ENCODE peak calls at places on chromosomes 11 and 22, in eight cellular contexts. T is PC-9; G is tibial artery; C is right atrium auricular region; Y is CD8-positive, alpha-beta memory T cell; A is GM23338; D is BJ; X is body of pancreas. N is an unnamed sample.

GRCh38 chr11:34190192-34191139 is 85.0 kb downstream of the NAT10 start:
- DNase-seq in G (no peak), Y (no peak), A (no peak), T (no peak), X (no peak), D (no peak), C (no peak), N (no peak)

GRCh38 chr11:76329084-76329648 is 51.8 kb downstream of the THAP12 start:
- DNase-seq in G (no peak), C (no peak), A (peak; percentile 67), D (no peak), T (no peak), X (no peak), Y (no peak), N (no peak)

GRCh38 chr22:50148991-50149721 is 21.4 kb upstream of the PANX2 start:
- DNase-seq in C (no peak), G (no peak), T (peak; percentile 89), X (peak; percentile 77), A (peak; percentile 83), Y (peak; percentile 82), D (no peak), N (peak; percentile 86)

GRCh38 chr11:120324932-120325810 is at the start of gene TLCD5:
- DNase-seq in X (peak; percentile 68), T (peak; percentile 44), G (peak; percentile 84), D (no peak), A (peak; percentile 95), Y (peak; percentile 53), C (no peak), N (no peak)

GRCh38 chr11:134412508-134413333 is 679 bp upstream of the B3GAT1 start:
- DNase-seq in D (no peak), A (peak; percentile 81), X (peak; percentile 23), T (no peak), C (no peak), Y (no peak), G (no peak), N (no peak)

GRCh38 chr11:99148352-99148751 is 127.6 kb downstream of the CNTN5 start:
- DNase-seq in A (no peak), G (no peak), D (no peak), Y (no peak), T (no peak), X (no peak), C (no peak), N (no peak)

GRCh38 chr11:313787-314547 is at the start of gene IFITM1:
- DNase-seq in C (no peak), G (no peak), A (peak; percentile 87), T (no peak), X (no peak), D (peak; percentile 79), Y (peak; percentile 87), N (no peak)

GRCh38 chr11:119085523-119085878 is 820 bp downstream of the HMBS start:
- DNase-seq in C (no peak), G (no peak), X (no peak), T (peak; percentile 36), A (no peak), Y (no peak), D (no peak), N (no peak)

GRCh38 chr11:116309446-116309845 is 463.3 kb downstream of the BUD13 start:
- DNase-seq in G (no peak), D (no peak), Y (no peak), X (no peak), A (no peak), C (no peak), T (no peak), N (no peak)

GRCh38 chr22:30694171-30694637 is 470 bp upstream of the OSBP2 start:
- DNase-seq in D (no peak), C (no peak), T (peak; percentile 59), X (peak; percentile 89), Y (peak; percentile 68), A (peak; percentile 82), G (peak; percentile 64), N (no peak)

GRCh38 chr11:131985769-131986393 is 615.5 kb downstream of the NTM start:
- DNase-seq in A (no peak), X (no peak), C (no peak), G (no peak), T (no peak), D (no peak), Y (no peak), N (no peak)

GRCh38 chr22:46082633-46083032 is 67.7 kb upstream of the PPARA start:
- DNase-seq in X (peak; percentile 6), T (no peak), A (no peak), Y (peak; percentile 13), C (no peak), G (no peak), D (no peak), N (no peak)

GRCh38 chr11:101686514-101686913 is 102.7 kb upstream of the TRPC6 start:
- DNase-seq in C (no peak), D (peak; percentile 19), X (no peak), G (no peak), T (peak; percentile 82), Y (no peak), A (no peak), N (no peak)

GRCh38 chr11:94826415-94826814 is 58.3 kb downstream of the AMOTL1 start:
- DNase-seq in Y (no peak), C (no peak), A (peak; percentile 40), X (no peak), T (no peak), D (no peak), G (no peak), N (no peak)

GRCh38 chr11:71171024-71171423 is 81.4 kb downstream of the SHANK2 start:
- DNase-seq in D (no peak), Y (no peak), C (no peak), A (no peak), T (no peak), G (peak; percentile 41), X (no peak), N (no peak)

GRCh38 chr11:71173709-71174108 is 78.7 kb downstream of the SHANK2 start:
- DNase-seq in G (no peak), A (no peak), T (no peak), C (no peak), X (no peak), Y (no peak), D (no peak), N (no peak)

GRCh38 chr11:71170619-71171018 is 81.8 kb downstream of the SHANK2 start:
- DNase-seq in G (no peak), A (peak; percentile 37), Y (no peak), C (no peak), X (no peak), T (no peak), D (no peak), N (no peak)

GRCh38 chr11:71172680-71173079 is 79.7 kb downstream of the SHANK2 start:
- DNase-seq in G (no peak), C (no peak), T (no peak), D (no peak), A (no peak), X (no peak), Y (no peak), N (no peak)

GRCh38 chr11:71171576-71171975 is 80.8 kb downstream of the SHANK2 start:
- DNase-seq in X (no peak), A (no peak), D (no peak), T (no peak), Y (no peak), G (no peak), C (no peak), N (no peak)
- H3K27me3 ChIP-seq in X (no peaks in the 10 kb centered on the region), A (no peaks in the 10 kb centered on the region), D (no peaks in the 10 kb centered on the region), T (no peaks in the 10 kb centered on the region), Y (no peaks in the 10 kb centered on the region), G (no peaks in the 10 kb centered on the region), C (no peaks in the 10 kb centered on the region), N (no peaks in the 10 kb centered on the region)

GRCh38 chr11:92972248-92972647 is 2.8 kb downstream of the MTNR1B start:
- DNase-seq in T (no peak), D (no peak), G (no peak), X (no peak), C (no peak), Y (no peak), A (no peak), N (no peak)
- H3K27me3 ChIP-seq in T (no peaks in the 10 kb centered on the region), D (peaks cover 11% of the 10 kb centered on the region), G (no peaks in the 10 kb centered on the region), X (peaks cover 14% of the 10 kb centered on the region), C (no peaks in the 10 kb centered on the region), Y (no peaks in the 10 kb centered on the region), A (peaks cover 43% of the 10 kb centered on the region), N (peaks cover 4% of the 10 kb centered on the region)

GRCh38 chr11:32440372-32440888 is 5.1 kb upstream of the WT1 start:
- DNase-seq in A (no peak), Y (no peak), T (no peak), G (no peak), C (no peak), X (no peak), D (no peak), N (no peak)
- H3K27me3 ChIP-seq in A (peaks cover 100% of the 10 kb centered on the region), Y (peaks cover 17% of the 10 kb centered on the region), T (peaks cover 54% of the 10 kb centered on the region), G (no peaks in the 10 kb centered on the region), C (peaks cover 27% of the 10 kb centered on the region), X (peaks cover 16% of the 10 kb centered on the region), D (peaks cover 36% of the 10 kb centered on the region), N (no peaks in the 10 kb centered on the region)

DNA sequence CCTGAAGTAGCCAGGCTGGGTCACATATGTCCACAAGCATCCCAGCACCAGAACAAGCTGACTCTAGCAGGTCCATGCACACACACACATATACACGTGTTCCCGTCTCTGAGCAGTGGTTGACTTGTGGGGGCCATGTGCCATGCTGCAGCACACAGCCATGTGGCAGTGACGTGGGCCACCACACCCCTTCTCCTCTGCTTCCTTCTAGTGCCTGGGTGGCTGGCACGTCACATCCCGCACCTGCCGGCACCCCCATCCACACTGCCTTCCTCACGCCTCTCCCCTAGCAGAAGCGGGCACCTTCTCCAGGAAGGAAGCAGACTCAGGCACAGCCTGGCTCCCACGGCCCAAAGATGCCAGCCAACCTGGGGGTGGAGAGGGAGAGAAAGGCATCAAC is 9.5 kb downstream of the SYT7 start:
- DNase-seq in Y (no peak), C (no peak), D (no peak), X (no peak), A (no peak), T (no peak), G (no peak), N (no peak)
- H3K27me3 ChIP-seq in Y (peaks cover 10% of the 10 kb centered on the region), C (no peaks in the 10 kb centered on the region), D (peaks cover 15% of the 10 kb centered on the region), X (no peaks in the 10 kb centered on the region), A (peaks cover 10% of the 10 kb centered on the region), T (peaks cover 29% of the 10 kb centered on the region), G (no peaks in the 10 kb centered on the region), N (peaks cover 2% of the 10 kb centered on the region)

GRCh38 chr11:107655607-107656006 is 56.2 kb downstream of the SLN start:
- DNase-seq in Y (no peak), C (no peak), T (no peak), X (no peak), D (no peak), A (no peak), G (no peak), N (no peak)
- H3K27me3 ChIP-seq in Y (no peaks in the 10 kb centered on the region), C (no peaks in the 10 kb centered on the region), T (no peaks in the 10 kb centered on the region), X (no peaks in the 10 kb centered on the region), D (peaks cover 3% of the 10 kb centered on the region), A (no peaks in the 10 kb centered on the region), G (no peaks in the 10 kb centered on the region), N (peaks cover 7% of the 10 kb centered on the region)

N was measured in HL-60.